ENCODE peak calls at places on chromosome 22, in four cellular contexts. Q is neural crest cell, F is Caco-2, O is HFF-Myc. L is an unnamed sample.

GRCh38 chr22:24177045-24177444 is 4.2 kb upstream of the SUSD2 start:
- DNase-seq in O (no peak), Q (no peak), F (no peak), L (no peak)

GRCh38 chr22:44396727-44397722 is 84.3 kb upstream of the SHISAL1 start:
- DNase-seq in O (no peak), F (peak), Q (no peak), L (no peak)

GRCh38 chr22:47778160-47778658 is 1015.8 kb downstream of the TBC1D22A start:
- DNase-seq in Q (no peak), O (no peak), F (no peak), L (no peak)

GRCh38 chr22:48923909-48924475 is 903.7 kb downstream of the BRD1 start:
- DNase-seq in F (no peak), O (no peak), Q (no peak), L (no peak)

GRCh38 chr22:28332410-28332809 is 347.2 kb downstream of the TTC28 start:
- DNase-seq in F (no peak), Q (no peak), O (no peak), L (no peak)

GRCh38 chr22:19714320-19715252 is at the start of gene SEPTIN5:
- DNase-seq in O (no peak), F (no peak), Q (no peak), L (no peak)

GRCh38 chr22:44449683-44450425 is 48.2 kb downstream of the RTL6 start:
- DNase-seq in O (no peak), F (no peak), Q (no peak), L (no peak)

GRCh38 chr22:28799125-28799833 is 1.1 kb downstream of the XBP1 start:
- DNase-seq in O (no peak), Q (no peak), F (no peak), L (peak)

GRCh38 chr22:43509337-43509736 is 97.5 kb downstream of the MPPED1 start:
- DNase-seq in O (no peak), F (no peak), Q (no peak), L (no peak)

GRCh38 chr22:48268771-48269552 is 1506.5 kb downstream of the TBC1D22A start:
- DNase-seq in Q (no peak), O (no peak), F (no peak), L (no peak)

GRCh38 chr22:35301370-35301874 is 1.7 kb downstream of the TOM1 start:
- DNase-seq in Q (no peak), O (no peak), F (peak), L (peak)

GRCh38 chr22:28021116-28021997 is 102.3 kb upstream of the PITPNB start:
- DNase-seq in F (no peak), Q (no peak), O (no peak), L (no peak)

GRCh38 chr22:28986366-28986765 is 75.3 kb downstream of the C22orf31 start:
- DNase-seq in F (peak), O (no peak), Q (no peak), L (peak)

GRCh38 chr22:32378703-32379272 is 21.1 kb downstream of the RFPL3 start:
- DNase-seq in O (no peak), Q (peak), F (peak), L (peak)

GRCh38 chr22:24156146-24156914 is 25.0 kb upstream of the SUSD2 start:
- DNase-seq in F (no peak), O (no peak), Q (no peak), L (no peak)

GRCh38 chr22:19043111-19044085 is 78.8 kb downstream of the DGCR2 start:
- DNase-seq in F (no peak), O (no peak), Q (no peak), L (peak)

GRCh38 chr22:18970180-18970947 is 34.3 kb upstream of the PRODH start:
- DNase-seq in O (no peak), Q (peak), F (peak), L (no peak)

GRCh38 chr22:24937114-24937513 is 9.4 kb downstream of the LHFPL7 start:
- DNase-seq in O (no peak), F (no peak), Q (peak), L (peak)

GRCh38 chr22:36425977-36426523 is 38.3 kb upstream of the MYH9 start:
- DNase-seq in O (no peak), Q (peak), F (peak), L (no peak)
- TF ChIP-seq CTCF in O (no peak), Q (no peak), F (no peak), L (peak)

GRCh38 chr22:46055851-46056168 is 78.8 kb upstream of the WNT7B start:
- DNase-seq in O (no peak), F (peak), Q (no peak), L (no peak)

GRCh38 chr22:46056169-46057041 is 79.4 kb upstream of the WNT7B start:
- DNase-seq in F (peak), Q (no peak), O (no peak), L (peak)

GRCh38 chr22:46054091-46054877 is 77.3 kb upstream of the WNT7B start:
- DNase-seq in Q (no peak), O (no peak), F (peak), L (peak)

GRCh38 chr22:46054878-46055158 is 77.9 kb upstream of the WNT7B start:
- DNase-seq in Q (no peak), O (no peak), F (no peak), L (no peak)

DNA sequence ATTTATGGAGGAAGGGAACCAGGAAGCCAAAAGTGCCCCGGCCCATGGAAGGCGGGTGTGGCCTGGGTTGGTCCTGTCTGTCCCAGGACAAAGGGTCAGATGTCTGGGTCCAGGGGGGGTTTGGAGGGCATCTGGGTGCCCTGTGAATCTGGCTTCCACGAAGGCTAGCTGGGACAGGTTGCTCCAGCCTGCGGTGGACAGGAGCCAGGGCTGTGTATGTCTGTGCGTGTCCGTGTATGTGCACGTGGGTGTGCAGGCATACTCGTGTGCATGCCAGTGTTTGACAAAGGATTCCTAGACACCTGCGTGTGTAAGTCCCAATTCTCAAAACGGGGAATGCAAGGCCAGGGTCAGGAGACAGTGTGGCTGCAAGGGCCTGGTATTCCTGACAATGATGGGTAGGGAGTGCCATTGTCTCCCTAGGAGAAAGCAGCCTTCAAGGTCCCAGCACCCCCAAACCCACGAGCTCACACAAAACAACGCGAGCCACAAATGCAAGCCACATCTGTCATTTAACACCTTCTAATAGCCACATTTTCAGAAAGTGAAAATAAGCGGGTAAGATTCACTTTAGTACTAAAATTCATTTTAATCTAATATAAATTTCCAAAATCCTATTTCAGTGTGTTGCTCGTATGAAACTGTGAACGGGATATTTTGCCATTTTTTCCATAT is 78.4 kb upstream of the WNT7B start:
- DNase-seq in Q (no peak), O (no peak), F (peak), L (no peak)
- TF ChIP-seq CTCF in Q (no peak), O (no peak), F (no peak), L (no peak)

DNA sequence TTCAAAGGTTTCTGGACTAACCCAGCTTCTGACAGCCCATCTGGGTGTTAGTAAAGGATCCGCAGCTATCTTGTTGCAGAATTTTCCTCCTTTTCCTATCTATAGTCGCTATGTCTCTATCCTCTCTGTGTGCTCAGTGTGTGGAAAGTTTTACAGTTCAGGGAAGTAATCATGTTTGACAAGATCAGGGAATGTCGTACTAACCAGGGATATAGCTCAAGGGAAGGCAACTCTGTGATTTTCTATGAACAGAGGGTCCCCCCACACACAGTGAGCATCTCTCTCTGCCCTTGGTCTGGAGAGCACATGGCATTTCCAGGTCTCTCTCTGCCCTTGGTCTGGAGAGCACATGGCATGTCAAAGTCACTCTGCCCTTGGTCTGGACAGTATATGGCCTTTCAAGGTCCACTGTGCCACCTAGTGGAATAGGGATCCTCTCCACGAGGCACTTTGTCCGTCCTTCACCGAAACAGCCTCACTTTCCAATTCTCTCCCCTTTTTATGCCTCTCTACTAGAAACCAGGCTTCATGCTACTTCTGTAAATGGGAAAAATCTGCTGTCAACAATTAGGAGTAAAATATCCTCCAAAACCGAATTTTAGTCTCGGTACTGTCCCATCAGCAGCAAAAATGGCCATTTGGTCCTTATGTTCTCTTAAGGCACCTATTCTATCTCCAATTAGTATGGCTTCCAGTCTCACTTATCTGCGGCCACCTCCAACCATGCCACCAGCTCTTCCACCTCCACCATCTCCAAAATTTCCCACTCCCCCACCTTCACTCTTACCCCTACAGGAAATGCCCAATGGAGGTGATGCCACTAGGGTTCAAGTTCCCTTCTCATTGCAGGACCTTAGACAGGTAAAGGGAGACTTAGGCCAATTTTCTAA is 88.7 kb downstream of the IGLL5 start:
- DNase-seq in O (no peak), Q (no peak), F (no peak), L (no peak)
- TF ChIP-seq CTCF in O (no peak), Q (no peak), F (no peak), L (peak)

DNA sequence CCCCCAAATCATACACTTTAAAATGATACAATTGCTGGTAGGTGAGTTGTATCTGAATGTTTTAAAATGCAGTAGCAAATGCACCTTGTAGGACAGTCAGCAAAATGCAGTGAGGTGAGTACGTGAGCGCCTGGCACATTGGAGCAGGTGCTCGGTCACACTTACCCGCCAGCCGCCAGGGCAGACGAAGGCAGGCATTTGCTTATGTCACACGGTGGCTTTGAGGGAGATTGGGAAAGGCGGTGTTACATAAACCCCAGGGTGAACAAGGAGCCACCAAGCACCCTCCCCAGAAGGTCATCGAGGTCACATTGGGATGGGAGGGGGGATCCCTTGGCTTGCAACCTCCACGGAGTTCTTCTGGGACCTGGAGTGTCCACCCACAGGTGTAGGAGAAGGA is 6.5 kb upstream of the OSM start:
- DNase-seq in O (no peak), F (no peak), Q (no peak), L (no peak)
- TF ChIP-seq CTCF in O (no peak), F (no peak), Q (no peak), L (no peak)

GRCh38 chr22:22709719-22710445 is 65.5 kb downstream of the GGTLC2 start:
- DNase-seq in F (no peak), O (no peak), Q (no peak), L (no peak)
- TF ChIP-seq CTCF in F (no peak), O (peak), Q (peak), L (peak)

DNA sequence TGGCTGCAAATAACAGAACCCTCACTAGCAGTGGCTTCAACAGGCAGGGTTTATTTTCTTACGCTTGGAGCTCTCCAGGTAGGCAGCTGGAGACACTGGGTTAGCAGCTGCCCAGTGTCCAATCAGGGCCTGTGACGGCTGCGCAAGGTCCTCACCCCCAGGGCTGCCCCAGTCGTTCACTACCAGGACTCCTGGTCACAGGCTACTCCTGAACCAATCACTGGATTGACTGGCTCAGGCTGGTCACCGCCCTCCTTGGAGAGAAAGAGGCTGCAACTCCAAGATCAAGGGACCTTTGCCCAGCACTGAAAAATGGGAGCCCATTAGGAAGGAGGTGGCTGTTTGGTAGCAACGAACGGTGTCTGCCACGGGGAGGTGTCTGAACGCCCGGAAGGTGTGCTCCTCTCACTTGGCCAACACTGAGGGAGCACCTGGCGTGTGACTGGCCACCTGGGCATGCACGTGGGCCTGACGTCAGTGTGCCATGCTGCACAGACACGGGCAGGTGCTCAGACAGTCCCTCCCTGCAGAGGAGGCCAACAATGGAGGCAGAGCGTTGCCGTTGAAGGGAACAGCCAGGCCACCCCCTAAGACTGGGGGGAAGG is 5.1 kb downstream of the ARSA start:
- DNase-seq in O (no peak), F (peak), Q (no peak), L (no peak)
- TF ChIP-seq CTCF in O (no peak), F (no peak), Q (no peak), L (no peak)

GRCh38 chr22:17217179-17217578 is 2.1 kb downstream of the ADA2 start:
- DNase-seq in Q (no peak), F (no peak), O (no peak), L (no peak)
- TF ChIP-seq CTCF in Q (no peak), F (no peak), O (no peak), L (no peak)

DNA sequence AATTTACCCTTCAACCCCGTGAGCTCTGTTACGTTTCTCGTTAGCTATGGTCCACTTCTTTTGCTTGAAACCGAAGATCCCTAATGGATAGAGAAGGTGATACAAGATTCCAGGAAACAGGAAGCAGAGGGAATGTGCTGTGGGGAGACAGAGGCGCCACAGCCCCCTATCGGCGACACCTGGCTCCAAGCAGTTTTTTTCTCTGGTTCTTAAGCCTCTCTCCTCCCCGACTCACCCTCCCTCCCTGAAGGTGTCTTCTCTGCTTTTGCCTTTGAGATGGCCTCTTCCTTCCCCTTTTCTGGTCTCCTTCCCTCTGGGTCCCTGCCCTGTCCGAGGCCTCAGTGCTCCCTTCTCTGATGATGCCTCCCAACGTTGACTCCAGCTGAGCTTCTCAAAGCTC is 14.2 kb upstream of the APOBEC3A start:
- DNase-seq in Q (no peak), O (no peak), F (peak), L (no peak)
- TF ChIP-seq CTCF in Q (no peak), O (no peak), F (no peak), L (peak)

L was measured in HFFc6.